ENCODE peak calls at places on chromosomes 1 and 21, in five cellular contexts. H is Calu3, Q is HFFc6, Y is epithelial cell of proximal tubule, C is Caco-2. R is an unnamed sample.

GRCh38 chr1:156491151-156491949 is 9.2 kb downstream of the MEF2D start:
- DNase-seq in H (no peak), Q (no peak), Y (no peak), C (no peak), R (no peak)

GRCh38 chr21:43196789-43197188 is 28.0 kb downstream of the CRYAA start:
- DNase-seq in H (peak; percentile 67), Q (no peak), Y (no peak), C (peak; percentile 32), R (no peak)

GRCh38 chr1:211653907-211654553 is 21.4 kb downstream of the NEK2 start:
- DNase-seq in H (no peak), Q (peak; percentile 45), Y (no peak), C (no peak), R (no peak)

GRCh38 chr1:1666526-1666925 is 7.7 kb upstream of the CDK11B start:
- DNase-seq in H (no peak), Q (no peak), Y (no peak), C (no peak), R (no peak)

GRCh38 chr1:109821221-109821669 is 57.5 kb upstream of the EPS8L3 start:
- DNase-seq in H (peak; percentile 59), Q (peak; percentile 93), Y (peak; percentile 69), C (no peak), R (peak; percentile 71)

GRCh38 chr1:3653286-3653618 is 936 bp downstream of the TP73 start:
- DNase-seq in H (no peak), Q (no peak), Y (no peak), C (no peak), R (no peak)

GRCh38 chr21:45236481-45236880 is 51.2 kb downstream of the POFUT2 start:
- DNase-seq in H (no peak), Q (peak; percentile 10), Y (no peak), C (no peak), R (no peak)

GRCh38 chr1:239308701-239309333 is 77.6 kb upstream of the CHRM3 start:
- DNase-seq in H (peak; percentile 7), Q (no peak), Y (no peak), C (no peak), R (no peak)

GRCh38 chr21:43790053-43790524 is 712 bp downstream of the RRP1 start:
- DNase-seq in H (no peak), Q (no peak), Y (no peak), C (no peak), R (no peak)

R was measured in kidney epithelial cell.